ENCODE peak calls at places on chromosomes 2 and 18, in five cellular contexts. Z is CD8-positive, alpha-beta T cell; F is cardiac muscle cell; Y is OCI-LY7; B is HFF-Myc. P is an unnamed sample.

GRCh38 chr2:63856302-63856600 is 14.6 kb downstream of the UGP2 start:
- DNase-seq in Z (no peak), B (no peak), Y (no peak), F (no peak), P (no peak)

GRCh38 chr2:85579266-85579935 is 2.0 kb downstream of the VAMP8 start:
- DNase-seq in Z (no peak), F (no peak), B (no peak), Y (peak; percentile 41), P (no peak)

GRCh38 chr2:190843874-190844699 is 36.5 kb upstream of the GLS start:
- DNase-seq in Z (no peak), B (no peak), F (no peak), Y (no peak), P (no peak)

GRCh38 chr2:119464977-119465376 is 33.3 kb downstream of the TMEM37 start:
- DNase-seq in F (no peak), Y (no peak), Z (no peak), B (no peak), P (no peak)

GRCh38 chr18:72652990-72653593 is 109.0 kb upstream of the CBLN2 start:
- DNase-seq in B (no peak), F (no peak), Y (peak; percentile 25), Z (no peak), P (no peak)

GRCh38 chr2:213251618-213252017 is 32.6 kb upstream of the SPAG16 start:
- DNase-seq in B (peak; percentile 56), F (peak; percentile 89), Y (peak; percentile 83), Z (no peak), P (peak; percentile 59)

GRCh38 chr2:61898810-61899209 is 6.7 kb upstream of the COMMD1 start:
- DNase-seq in Z (no peak), F (peak; percentile 36), Y (peak; percentile 53), B (no peak), P (no peak)

GRCh38 chr2:238139141-238139840 is 823 bp downstream of the KLHL30 start:
- DNase-seq in F (no peak), B (no peak), Z (no peak), Y (peak; percentile 55), P (no peak)

GRCh38 chr2:238061310-238062202 is 755 bp downstream of the SCLY start:
- DNase-seq in Z (no peak), B (no peak), Y (peak; percentile 40), F (peak; percentile 51), P (no peak)

GRCh38 chr2:158723921-158724802 is 71.0 kb upstream of the DAPL1 start:
- DNase-seq in B (no peak), Y (no peak), Z (no peak), F (no peak), P (no peak)
- TF ChIP-seq CTCF in B (peak; percentile 24), Y (peak; percentile 60), Z (no peak), F (peak; percentile 28), P (no peak)

DNA sequence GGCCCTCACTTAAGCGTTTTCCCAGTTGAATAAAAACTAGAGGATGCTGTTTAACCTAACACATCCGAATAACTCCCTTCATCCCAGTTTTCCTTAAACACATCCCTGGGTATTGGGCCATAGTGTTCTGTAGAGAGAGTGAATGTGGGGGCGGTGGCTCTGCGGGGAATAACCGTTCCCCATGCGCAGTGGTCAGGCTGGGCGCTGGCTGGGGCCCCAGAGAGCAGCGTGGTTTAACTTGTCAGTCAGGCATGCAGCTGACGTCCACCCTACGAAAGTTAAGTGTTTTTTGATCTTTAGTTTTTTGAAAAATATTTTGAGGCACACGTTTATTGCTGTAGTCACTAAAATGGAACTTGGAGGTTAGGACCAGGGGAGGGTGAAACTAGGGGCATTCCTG is 33.7 kb downstream of the CTDP1 start:
- DNase-seq in B (no peak), F (no peak), Y (no peak), Z (no peak), P (no peak)
- TF ChIP-seq CTCF in B (no peak), F (no peak), Y (no peak), Z (no peak), P (no peak)

GRCh38 chr18:27298215-27298804 is 113.2 kb upstream of the CHST9 start:
- DNase-seq in F (no peak), B (no peak), Y (no peak), Z (no peak), P (no peak)
- TF ChIP-seq CTCF in F (no peak), B (no peak), Y (peak; percentile 44), Z (no peak), P (no peak)

GRCh38 chr2:234606906-234607305 is 110.0 kb upstream of the ARL4C start:
- DNase-seq in F (no peak), B (no peak), Y (no peak), Z (no peak), P (no peak)

GRCh38 chr2:234607691-234608090 is 110.8 kb upstream of the ARL4C start:
- DNase-seq in F (no peak), B (no peak), Y (no peak), Z (no peak), P (no peak)

GRCh38 chr2:234608946-234609345 is 112.1 kb upstream of the ARL4C start:
- DNase-seq in F (no peak), B (no peak), Z (no peak), Y (no peak), P (no peak)

GRCh38 chr2:234603619-234604018 is 106.7 kb upstream of the ARL4C start:
- DNase-seq in Y (no peak), Z (no peak), F (no peak), B (no peak), P (no peak)
- TF ChIP-seq CTCF in Y (no peak), Z (no peak), F (no peak), B (no peak), P (no peak)

DNA sequence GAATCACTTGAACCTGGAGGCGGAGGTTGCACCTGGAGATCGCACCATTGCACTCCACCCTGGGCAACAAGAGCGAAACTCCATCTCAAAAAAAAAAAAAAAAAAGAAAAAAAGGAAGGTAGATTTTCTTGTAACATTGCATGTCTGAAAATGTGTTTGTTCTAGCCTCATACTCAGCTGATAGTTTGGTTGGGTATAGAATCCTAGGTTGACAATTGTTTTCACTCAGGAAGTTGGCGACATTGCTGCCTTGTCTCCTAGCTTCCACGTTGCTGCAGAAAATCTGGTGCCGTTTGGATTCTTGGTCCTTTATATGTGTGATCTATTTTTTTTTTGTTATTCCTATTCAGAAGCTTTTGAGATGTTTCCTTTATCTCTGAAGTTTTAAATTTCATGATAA is 4.7 kb downstream of the ING5 start:
- DNase-seq in B (no peak), Z (no peak), F (no peak), Y (peak; percentile 26), P (no peak)
- TF ChIP-seq CTCF in B (no peak), Z (no peak), F (no peak), Y (no peak), P (no peak)

GRCh38 chr2:150097402-150097801 is 390.1 kb downstream of the RND3 start:
- DNase-seq in B (no peak), F (no peak), Y (no peak), Z (no peak), P (no peak)

GRCh38 chr2:150099805-150100204 is 387.7 kb downstream of the RND3 start:
- DNase-seq in F (no peak), Y (no peak), Z (no peak), B (no peak), P (no peak)

GRCh38 chr2:150095361-150095760 is 392.1 kb downstream of the RND3 start:
- DNase-seq in Z (no peak), Y (no peak), B (no peak), F (no peak), P (no peak)

GRCh38 chr2:150100311-150100710 is 387.2 kb downstream of the RND3 start:
- DNase-seq in Y (no peak), Z (no peak), F (no peak), B (no peak), P (no peak)

DNA sequence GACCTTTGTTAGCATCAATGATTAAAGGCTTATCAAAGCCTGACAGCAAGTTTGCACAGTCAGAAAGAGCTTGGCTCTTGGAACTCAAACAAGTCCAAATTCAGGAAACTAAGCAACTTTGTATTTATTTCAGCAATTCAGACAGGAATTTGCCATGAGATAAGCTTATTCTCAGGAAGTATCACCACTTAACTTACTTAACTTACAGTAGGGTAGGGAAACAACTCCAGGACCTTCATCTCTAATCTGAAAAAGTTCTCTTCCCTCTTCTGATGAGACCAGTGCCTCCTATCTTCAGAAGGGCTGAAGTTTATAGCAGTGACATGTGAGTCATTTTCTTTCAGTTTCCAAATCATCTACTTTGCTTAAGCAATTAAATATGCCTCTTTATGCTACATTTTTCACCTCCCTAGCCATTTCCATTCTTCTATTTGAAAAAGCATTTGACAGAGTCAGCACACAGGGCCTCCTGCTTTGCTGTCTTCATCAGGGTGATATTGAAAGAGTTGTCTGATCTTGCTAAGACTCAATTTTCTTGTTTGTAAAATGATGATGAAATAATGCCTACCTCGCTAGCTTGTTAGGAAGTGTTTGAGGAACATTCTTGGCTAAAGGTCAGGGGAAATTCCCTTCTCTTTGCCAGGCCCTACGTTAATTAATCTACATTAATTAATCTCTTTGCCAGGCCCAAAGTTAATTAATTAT is 389.4 kb downstream of the RND3 start:
- DNase-seq in Y (no peak), Z (no peak), B (no peak), F (peak; percentile 82), P (no peak)
- TF ChIP-seq CTCF in Y (no peak), Z (no peak), B (peak; percentile 12), F (peak; percentile 44), P (peak; percentile 46)

GRCh38 chr18:74476154-74476553 is 19.0 kb upstream of the DIPK1C start:
- DNase-seq in Y (no peak), F (peak; percentile 49), Z (no peak), B (no peak), P (no peak)
- TF ChIP-seq CTCF in Y (peak; percentile 43), F (peak; percentile 86), Z (no peak), B (peak; percentile 76), P (peak; percentile 58)

DNA sequence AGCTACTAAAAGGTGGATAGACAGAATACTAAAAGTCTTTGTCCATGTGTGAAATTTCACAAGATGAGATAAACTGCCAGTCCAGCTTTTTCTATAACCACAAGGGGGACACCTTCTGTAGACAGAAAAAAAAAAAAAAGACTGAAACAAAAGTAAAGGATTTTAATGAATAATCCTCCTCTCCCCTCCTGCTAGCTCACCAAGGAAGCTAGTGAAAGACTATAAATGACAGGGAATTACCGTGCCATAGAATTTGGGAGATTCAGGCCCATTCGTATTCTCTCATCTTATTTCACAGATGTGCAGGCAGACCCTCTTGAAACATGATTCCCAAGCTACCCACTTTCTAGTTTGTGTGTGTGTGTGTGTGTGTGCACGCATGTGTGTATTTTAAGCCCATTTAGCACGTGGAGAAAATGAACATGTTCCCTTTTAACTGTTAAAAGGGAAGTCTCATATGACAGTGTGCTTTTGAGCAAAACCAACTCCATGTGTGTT is 36.3 kb upstream of the SLC8A1 start:
- DNase-seq in F (peak; percentile 68), Y (peak; percentile 50), B (peak; percentile 11), Z (no peak), P (peak; percentile 24)
- TF ChIP-seq CTCF in F (peak; percentile 65), Y (peak; percentile 79), B (peak; percentile 46), Z (no peak), P (peak; percentile 58)

P was measured in AG09319.